ENCODE peak calls at places on chromosomes 16 and 17, in ten cellular contexts. P is kidney glomerular epithelial cell; T is LNCaP clone FGC; X is GM23248; F is activated T-cell treated with anti-CD3 and anti-CD28 coated beads for 48 hours; L is stimulated activated CD4-positive, alpha-beta T cell treated with anti-CD3 and anti-CD28 coated beads, Interleukin-2, amount 100 ng/mL, for 24 hours; R is activated CD4-positive, alpha-beta T cell treated with anti-CD3 and anti-CD28 coated beads for 24 hours; J is A549; V is ELR; A is stimulated activated CD8-positive, alpha-beta memory T cell treated with anti-CD3 and anti-CD28 coated beads, Interleukin-7, amount 100 ng/mL, for 1 hour. Z is an unnamed sample.
A peak's percentile ranks its signal among the peaks of the same experiment; 100 is the strongest.

GRCh38 chr17:804541-805435 is 22.6 kb downstream of the MRM3 start:
- DNase-seq in P (no peak), T (no peak), X (no peak), F (no peak), L (no peak), R (no peak), J (no peak), V (no peak), A (no peak), Z (no peak)

GRCh38 chr16:57540387-57540786 is 2.1 kb upstream of the ADGRG5 start:
- DNase-seq in P (no peak), T (no peak), X (no peak), F (no peak), L (no peak), R (no peak), J (no peak), V (no peak), A (no peak), Z (no peak)

GRCh38 chr17:72125226-72125651 is 4.4 kb downstream of the SOX9 start:
- DNase-seq in P (no peak), T (no peak), X (no peak), F (no peak), L (no peak), R (no peak), J (no peak), V (no peak), A (no peak), Z (no peak)

GRCh38 chr17:81918762-81919545 is 978 bp upstream of the SIRT7 start:
- DNase-seq in P (no peak), T (no peak), X (no peak), F (no peak), L (no peak), R (no peak), J (no peak), V (no peak), A (no peak), Z (no peak)

GRCh38 chr17:76458580-76459490 is 5.9 kb upstream of the UBE2O start:
- DNase-seq in P (peak; percentile 31), T (no peak), X (peak; percentile 44), F (no peak), L (no peak), R (no peak), J (peak; percentile 91), V (peak; percentile 84), A (no peak), Z (no peak)

GRCh38 chr17:56262854-56263253 is 109.6 kb downstream of the ANKFN1 start:
- DNase-seq in P (no peak), T (peak; percentile 75), X (no peak), F (no peak), L (no peak), R (no peak), J (no peak), V (no peak), A (no peak), Z (no peak)

GRCh38 chr16:80517846-80518245 is 22.9 kb upstream of the DYNLRB2 start:
- DNase-seq in P (no peak), T (no peak), X (no peak), F (no peak), L (no peak), R (no peak), J (no peak), V (no peak), A (no peak), Z (no peak)

GRCh38 chr17:40014375-40014980 is 762 bp upstream of the CSF3 start:
- DNase-seq in P (no peak), T (no peak), X (no peak), F (no peak), L (no peak), R (no peak), J (no peak), V (peak; percentile 85), A (no peak), Z (no peak)

GRCh38 chr16:52976539-52977167 is 76.0 kb downstream of the CHD9NB start:
- DNase-seq in P (peak; percentile 25), T (peak; percentile 7), X (peak; percentile 50), F (no peak), L (no peak), R (no peak), J (peak; percentile 37), V (peak; percentile 23), A (no peak), Z (no peak)

GRCh38 chr17:51833045-51833444 is 325.5 kb downstream of the CA10 start:
- DNase-seq in P (no peak), T (no peak), X (no peak), F (no peak), L (no peak), R (no peak), J (no peak), V (no peak), A (no peak), Z (no peak)

GRCh38 chr16:78177927-78178326 is 78.5 kb downstream of the WWOX start:
- DNase-seq in P (no peak), T (no peak), X (no peak), F (no peak), L (no peak), R (no peak), J (no peak), V (no peak), A (no peak), Z (no peak)

GRCh38 chr16:88195021-88195581 is 187.7 kb upstream of the ZNF469 start:
- DNase-seq in P (no peak), T (no peak), X (peak; percentile 72), F (no peak), L (no peak), R (no peak), J (no peak), V (no peak), A (no peak), Z (no peak)

GRCh38 chr17:75039238-75039637 is 7.5 kb downstream of the ATP5PD start:
- DNase-seq in P (no peak), T (no peak), X (no peak), F (no peak), L (no peak), R (no peak), J (no peak), V (no peak), A (no peak), Z (no peak)

GRCh38 chr16:10729649-10730048 is 14.0 kb upstream of the NUBP1 start:
- DNase-seq in P (peak; percentile 56), T (peak; percentile 41), X (peak; percentile 67), F (no peak), L (no peak), R (no peak), J (peak; percentile 71), V (peak; percentile 42), A (no peak), Z (no peak)

GRCh38 chr17:81291662-81292061 is 3.4 kb downstream of the SLC38A10 start:
- DNase-seq in P (peak; percentile 26), T (no peak), X (peak; percentile 78), F (peak; percentile 76), L (peak; percentile 81), R (peak; percentile 66), J (peak; percentile 92), V (peak; percentile 58), A (peak; percentile 35), Z (no peak)